ENCODE peak calls at places on chromosome 9, in four cellular contexts. One of them, this sample, is unnamed.

GRCh38 chr9:84711936-84712335 is 42.4 kb downstream of the NTRK2 start:
- DNase-seq in endothelial cell: no peak
- DNase-seq in T-helper 17 cell: no peak
- DNase-seq in mesothelial cell of epicardium: no peak
- DNase-seq in this sample: peak; percentile 10

GRCh38 chr9:79976501-79977444 is 405.0 kb downstream of the TLE4 start:
- DNase-seq in mesothelial cell of epicardium: no peak
- DNase-seq in endothelial cell: no peak
- DNase-seq in T-helper 17 cell: no peak
- DNase-seq in this sample: peak; percentile 16

GRCh38 chr9:8724284-8725018 is 924.9 kb upstream of the DMAC1 start:
- DNase-seq in endothelial cell: no peak
- DNase-seq in mesothelial cell of epicardium: no peak
- DNase-seq in T-helper 17 cell: no peak
- DNase-seq in this sample: no peak

GRCh38 chr9:16266648-16267276 is 603.7 kb downstream of the BNC2 start:
- DNase-seq in mesothelial cell of epicardium: no peak
- DNase-seq in endothelial cell: peak; percentile 31
- DNase-seq in T-helper 17 cell: no peak
- DNase-seq in this sample: no peak

GRCh38 chr9:136671646-136672430 is 9.1 kb downstream of the EGFL7 start:
- DNase-seq in endothelial cell: peak; percentile 72
- DNase-seq in T-helper 17 cell: peak; percentile 21
- DNase-seq in mesothelial cell of epicardium: peak; percentile 76
- DNase-seq in this sample: no peak

GRCh38 chr9:109969559-109970237 is 189.7 kb downstream of the PALM2AKAP2 start:
- DNase-seq in T-helper 17 cell: no peak
- DNase-seq in endothelial cell: peak; percentile 26
- DNase-seq in mesothelial cell of epicardium: no peak
- DNase-seq in this sample: no peak

GRCh38 chr9:137611623-137612609 is 6.4 kb downstream of the ARRDC1 start:
- DNase-seq in endothelial cell: no peak
- DNase-seq in T-helper 17 cell: no peak
- DNase-seq in mesothelial cell of epicardium: peak; percentile 70
- DNase-seq in this sample: no peak

GRCh38 chr9:98943682-98944129 is at the start of gene COL15A1:
- DNase-seq in mesothelial cell of epicardium: peak; percentile 69
- DNase-seq in endothelial cell: peak; percentile 44
- DNase-seq in T-helper 17 cell: no peak
- DNase-seq in this sample: no peak

GRCh38 chr9:94745806-94746540 is 19.5 kb downstream of the AOPEP start:
- DNase-seq in mesothelial cell of epicardium: no peak
- DNase-seq in T-helper 17 cell: no peak
- DNase-seq in endothelial cell: no peak
- DNase-seq in this sample: no peak

GRCh38 chr9:34046784-34047379 is 1.8 kb downstream of the UBAP2 start:
- DNase-seq in endothelial cell: peak; percentile 34
- DNase-seq in T-helper 17 cell: no peak
- DNase-seq in mesothelial cell of epicardium: no peak
- DNase-seq in this sample: no peak

GRCh38 chr9:8329561-8330283 is 530.1 kb upstream of the DMAC1 start:
- DNase-seq in endothelial cell: no peak
- DNase-seq in T-helper 17 cell: no peak
- DNase-seq in mesothelial cell of epicardium: no peak
- DNase-seq in this sample: no peak

GRCh38 chr9:95157491-95158151 is 159.9 kb downstream of the FANCC start:
- DNase-seq in mesothelial cell of epicardium: no peak
- DNase-seq in endothelial cell: no peak
- DNase-seq in T-helper 17 cell: no peak
- DNase-seq in this sample: no peak

GRCh38 chr9:33092634-33093033 is 16.2 kb upstream of the SMU1 start:
- DNase-seq in mesothelial cell of epicardium: no peak
- DNase-seq in T-helper 17 cell: no peak
- DNase-seq in endothelial cell: no peak
- DNase-seq in this sample: no peak

GRCh38 chr9:111728617-111729366 is 65.9 kb downstream of the SHOC1 start:
- DNase-seq in mesothelial cell of epicardium: no peak
- DNase-seq in T-helper 17 cell: no peak
- DNase-seq in endothelial cell: no peak
- DNase-seq in this sample: no peak

GRCh38 chr9:88005146-88005750 is 30.9 kb upstream of the CDK20 start:
- DNase-seq in mesothelial cell of epicardium: no peak
- DNase-seq in T-helper 17 cell: no peak
- DNase-seq in endothelial cell: no peak
- DNase-seq in this sample: no peak

GRCh38 chr9:17060450-17060849 is 74.4 kb upstream of the CNTLN start:
- DNase-seq in mesothelial cell of epicardium: no peak
- DNase-seq in endothelial cell: no peak
- DNase-seq in T-helper 17 cell: no peak
- DNase-seq in this sample: no peak

GRCh38 chr9:137579259-137579604 is 507 bp upstream of the DPH7 start:
- DNase-seq in T-helper 17 cell: no peak
- DNase-seq in mesothelial cell of epicardium: no peak
- DNase-seq in endothelial cell: no peak
- DNase-seq in this sample: no peak

GRCh38 chr9:18478517-18479361 is 4.8 kb downstream of the ADAMTSL1 start:
- DNase-seq in T-helper 17 cell: no peak
- DNase-seq in endothelial cell: no peak
- DNase-seq in mesothelial cell of epicardium: no peak
- DNase-seq in this sample: no peak

GRCh38 chr9:135583686-135584011 is 22.1 kb downstream of the PAEP start:
- DNase-seq in mesothelial cell of epicardium: no peak
- DNase-seq in endothelial cell: no peak
- DNase-seq in T-helper 17 cell: no peak
- DNase-seq in this sample: no peak

GRCh38 chr9:106639873-106640568 is 222.9 kb upstream of the ZNF462 start:
- DNase-seq in endothelial cell: no peak
- DNase-seq in T-helper 17 cell: no peak
- DNase-seq in mesothelial cell of epicardium: no peak
- DNase-seq in this sample: no peak

GRCh38 chr9:89153618-89154017 is 25.0 kb downstream of the SHC3 start:
- DNase-seq in endothelial cell: no peak
- DNase-seq in T-helper 17 cell: no peak
- DNase-seq in mesothelial cell of epicardium: no peak
- DNase-seq in this sample: no peak

GRCh38 chr9:112863214-112863613 is 27.5 kb downstream of the SLC46A2 start:
- DNase-seq in endothelial cell: no peak
- DNase-seq in T-helper 17 cell: no peak
- DNase-seq in mesothelial cell of epicardium: no peak
- DNase-seq in this sample: no peak

GRCh38 chr9:69036319-69036718 is 767 bp downstream of the FXN start:
- DNase-seq in T-helper 17 cell: no peak
- DNase-seq in endothelial cell: no peak
- DNase-seq in mesothelial cell of epicardium: no peak
- DNase-seq in this sample: no peak

GRCh38 chr9:81646337-81646736 is 43.0 kb downstream of the TLE1 start:
- DNase-seq in mesothelial cell of epicardium: no peak
- DNase-seq in endothelial cell: no peak
- DNase-seq in T-helper 17 cell: no peak
- DNase-seq in this sample: no peak

GRCh38 chr9:97529363-97530076 is 28.1 kb downstream of the TMOD1 start:
- DNase-seq in T-helper 17 cell: no peak
- DNase-seq in mesothelial cell of epicardium: no peak
- DNase-seq in endothelial cell: no peak
- DNase-seq in this sample: no peak

GRCh38 chr9:125462766-125463384 is 201.2 kb downstream of the GAPVD1 start:
- DNase-seq in endothelial cell: no peak
- DNase-seq in mesothelial cell of epicardium: no peak
- DNase-seq in T-helper 17 cell: no peak
- DNase-seq in this sample: no peak

GRCh38 chr9:91433180-91433579 is 9.5 kb upstream of the NFIL3 start:
- DNase-seq in T-helper 17 cell: no peak
- DNase-seq in endothelial cell: no peak
- DNase-seq in mesothelial cell of epicardium: no peak
- DNase-seq in this sample: no peak